ENCODE peak calls at places on chromosomes 2 and 18, in five cellular contexts. Q, R, F, Y and P are unnamed samples.

GRCh38 chr2:29589440-29590103 is 331.8 kb downstream of the ALK start:
- DNase-seq in Y (no peak), F (no peak), Q (no peak), R (no peak), P (no peak)

GRCh38 chr2:39772086-39772811 is 6.8 kb downstream of the THUMPD2 start:
- DNase-seq in R (no peak), Q (no peak), F (no peak), Y (no peak), P (no peak)

GRCh38 chr2:160232905-160233475 is 32.9 kb upstream of the ITGB6 start:
- DNase-seq in F (no peak), Y (no peak), R (no peak), Q (no peak), P (no peak)

GRCh38 chr18:34592961-34593382 is 117.1 kb upstream of the DTNA start:
- DNase-seq in Q (no peak), Y (no peak), R (peak; percentile 55), F (no peak), P (no peak)

GRCh38 chr2:121627525-121628050 is 21.7 kb downstream of the CLASP1 start:
- DNase-seq in R (no peak), Q (no peak), F (no peak), Y (no peak), P (no peak)

GRCh38 chr2:120826260-120826648 is 90.6 kb downstream of the GLI2 start:
- DNase-seq in F (no peak), R (no peak), Q (no peak), Y (no peak), P (no peak)

GRCh38 chr2:101900375-101900774 is 91.4 kb upstream of the IL1R2 start:
- DNase-seq in Y (no peak), F (peak; percentile 40), Q (peak; percentile 8), R (no peak), P (no peak)

GRCh38 chr2:171878481-171878993 is 15.5 kb downstream of the SLC25A12 start:
- DNase-seq in Q (no peak), Y (no peak), F (no peak), R (peak; percentile 27), P (no peak)

GRCh38 chr2:207157162-207157481 is 8.6 kb downstream of the KLF7 start:
- DNase-seq in R (no peak), Q (no peak), F (no peak), Y (no peak), P (no peak)

GRCh38 chr18:24427484-24427883 is 1.0 kb downstream of the IMPACT start:
- DNase-seq in Q (no peak), Y (no peak), R (no peak), F (no peak), P (no peak)